ENCODE peak calls at places on chromosomes 12 and 14, in eight cellular contexts. A is bronchial epithelial cell, Y is mesendoderm, P is glomerular endothelial cell, G is cardiac fibroblast, E is germinal center, Q is hippocampal formation, N is AML-193. D is an unnamed sample.

GRCh38 chr14:75232597-75232996 is 46.0 kb upstream of the FOS start:
- DNase-seq in Q (no peak), G (no peak), E (no peak), P (no peak), A (no peak), N (no peak), Y (peak; percentile 77), D (no peak)

GRCh38 chr12:6078378-6079083 is 45.9 kb downstream of the VWF start:
- DNase-seq in N (no peak), Y (peak; percentile 64), Q (no peak), E (no peak), A (no peak), P (no peak), G (peak; percentile 79), D (no peak)

GRCh38 chr12:63846249-63846967 is 1.9 kb downstream of the SRGAP1 start:
- DNase-seq in E (no peak), P (no peak), Y (no peak), N (no peak), G (no peak), Q (no peak), A (no peak), D (no peak)

GRCh38 chr14:91290986-91291385 is 46.5 kb upstream of the GPR68 start:
- DNase-seq in G (no peak), P (no peak), A (no peak), E (no peak), N (no peak), Y (no peak), Q (no peak), D (no peak)

GRCh38 chr14:22821193-22822016 is 6.2 kb upstream of the SLC7A7 start:
- DNase-seq in A (no peak), G (no peak), P (no peak), E (no peak), Y (peak; percentile 73), N (no peak), Q (no peak), D (no peak)

GRCh38 chr12:120102189-120103043 is 14.1 kb downstream of the RAB35 start:
- DNase-seq in A (no peak), P (no peak), E (no peak), N (no peak), Y (no peak), Q (no peak), G (no peak), D (no peak)

GRCh38 chr12:110600254-110600653 is 13.7 kb upstream of the TCTN1 start:
- DNase-seq in E (peak; percentile 48), P (no peak), N (peak; percentile 78), Y (peak; percentile 46), A (peak; percentile 69), Q (no peak), G (peak; percentile 84), D (no peak)

GRCh38 chr12:94545937-94546771 is 86.5 kb upstream of the CEP83 start:
- DNase-seq in P (no peak), E (peak; percentile 29), Q (peak; percentile 36), N (no peak), A (peak; percentile 68), G (peak; percentile 85), Y (peak; percentile 89), D (peak; percentile 60)

GRCh38 chr14:105851716-105852377 is 325.5 kb downstream of the TMEM121 start:
- DNase-seq in N (no peak), G (no peak), Y (no peak), Q (no peak), E (no peak), A (no peak), P (no peak), D (no peak)

GRCh38 chr14:25570483-25570882 is 520.5 kb upstream of the STXBP6 start:
- DNase-seq in Y (no peak), Q (no peak), E (no peak), P (no peak), N (no peak), G (no peak), A (no peak), D (no peak)

GRCh38 chr12:91387461-91388134 is 205.0 kb upstream of the DCN start:
- DNase-seq in G (no peak), E (no peak), A (no peak), N (no peak), P (no peak), Y (no peak), Q (no peak), D (no peak)

GRCh38 chr14:104899781-104900180 is 24.9 kb upstream of the PLD4 start:
- DNase-seq in A (no peak), E (no peak), P (no peak), Q (no peak), N (no peak), Y (no peak), G (no peak), D (no peak)

GRCh38 chr14:99479160-99479902 is 1.3 kb downstream of the SETD3 start:
- DNase-seq in A (no peak), E (no peak), Y (no peak), P (no peak), G (peak; percentile 15), N (no peak), Q (no peak), D (no peak)

GRCh38 chr12:42323856-42324255 is 2.0 kb downstream of the ZCRB1 start:
- DNase-seq in E (no peak), N (no peak), Y (no peak), P (no peak), Q (no peak), A (no peak), G (no peak), D (no peak)

GRCh38 chr12:8108808-8109398 is 14.5 kb upstream of the CLEC4A start:
- DNase-seq in G (peak; percentile 85), E (peak; percentile 65), Q (peak; percentile 64), P (peak; percentile 61), Y (peak; percentile 81), N (peak; percentile 75), A (peak; percentile 67), D (peak; percentile 57)

GRCh38 chr14:31360919-31361662 is 59.3 kb downstream of the HEATR5A start:
- DNase-seq in N (no peak), Q (no peak), A (peak; percentile 91), G (peak; percentile 72), P (no peak), Y (no peak), E (no peak), D (no peak)

GRCh38 chr12:113162102-113163029 is 12.8 kb downstream of the CFAP73 start:
- DNase-seq in E (no peak), G (peak; percentile 65), Y (peak; percentile 50), P (no peak), A (no peak), Q (no peak), N (no peak), D (no peak)

GRCh38 chr12:116620085-116620734 is 61.0 kb downstream of the MAP1LC3B2 start:
- DNase-seq in E (no peak), N (no peak), A (no peak), Q (no peak), P (no peak), Y (peak; percentile 89), G (no peak), D (no peak)

GRCh38 chr12:8609061-8609570 is 3.5 kb downstream of the AICDA start:
- DNase-seq in G (peak; percentile 72), Y (peak; percentile 58), A (peak; percentile 54), Q (peak; percentile 11), P (peak; percentile 16), N (peak; percentile 26), E (peak; percentile 58), D (no peak)

GRCh38 chr14:103372552-103373304 is 12.5 kb upstream of the MARK3 start:
- DNase-seq in N (no peak), P (no peak), G (peak; percentile 97), E (no peak), Q (no peak), A (peak; percentile 99), Y (peak; percentile 73), D (peak; percentile 69)

GRCh38 chr14:103155013-103155412 is 31.8 kb downstream of the TNFAIP2 start:
- DNase-seq in A (no peak), G (peak; percentile 54), P (no peak), Q (no peak), Y (no peak), E (no peak), N (peak; percentile 8), D (no peak)

GRCh38 chr14:100321473-100322137 is 1.5 kb upstream of the SLC25A47 start:
- DNase-seq in A (no peak), E (no peak), G (no peak), P (no peak), Y (no peak), N (no peak), Q (no peak), D (no peak)

GRCh38 chr12:121676190-121676589 is 6.7 kb upstream of the MORN3 start:
- DNase-seq in A (no peak), G (no peak), N (no peak), Q (no peak), Y (no peak), P (no peak), E (no peak), D (no peak)

GRCh38 chr12:100404769-100405407 is 48.0 kb downstream of the SLC17A8 start:
- DNase-seq in A (peak; percentile 23), P (peak; percentile 37), E (peak; percentile 8), N (peak; percentile 49), Y (peak; percentile 94), Q (no peak), G (peak; percentile 56), D (peak; percentile 17)

GRCh38 chr12:117559978-117560377 is 198.6 kb upstream of the NOS1 start:
- DNase-seq in Q (no peak), P (no peak), E (no peak), A (no peak), N (no peak), G (no peak), Y (no peak), D (no peak)

GRCh38 chr14:60721331-60722162 is 2.6 kb downstream of the SIX4 start:
- DNase-seq in Q (peak; percentile 7), N (no peak), E (peak; percentile 50), P (no peak), Y (peak; percentile 78), G (peak; percentile 54), A (peak; percentile 31), D (no peak)

GRCh38 chr12:4119157-4119761 is 154.3 kb upstream of the CCND2 start:
- DNase-seq in A (no peak), G (no peak), E (no peak), Q (no peak), N (no peak), P (no peak), Y (no peak), D (no peak)

GRCh38 chr14:99327050-99327449 is 55.1 kb upstream of the BCL11B start:
- DNase-seq in P (no peak), A (no peak), Q (no peak), Y (no peak), N (no peak), E (no peak), G (no peak), D (no peak)